ENCODE peak calls at places on chromosomes 3 and 15, in nine cellular contexts. M is SJSA1; O is thoracic aorta; T is pancreas; X is tibial artery; B is tibial nerve; I is CD4-positive, alpha-beta T cell; G is testis; J is IMR-90. R is an unnamed sample. For H3K9me3, the result is how much of the 10 kb centered on the place peaks cover.

GRCh38 chr3:154089416-154090115 is 31.6 kb upstream of the ARHGEF26 start:
- DNase-seq in M (no peak), O (no peak), T (no peak), X (no peak), B (no peak), I (no peak), G (no peak), J (no peak), R (no peak)

GRCh38 chr15:31147456-31147855 is 45.9 kb upstream of the TRPM1 start:
- DNase-seq in M (no peak), O (no peak), T (no peak), X (no peak), B (no peak), I (no peak), G (no peak), J (no peak), R (no peak)

GRCh38 chr3:61769266-61769665 is 207.9 kb downstream of the PTPRG start:
- DNase-seq in M (no peak), O (no peak), T (no peak), X (no peak), B (no peak), I (no peak), G (no peak), J (no peak), R (no peak)

GRCh38 chr3:25592510-25592968 is 72.2 kb downstream of the TOP2B start:
- DNase-seq in M (peak), O (peak), T (no peak), X (peak), B (peak), I (no peak), G (no peak), J (peak), R (no peak)

GRCh38 chr3:125186261-125186770 is 26.2 kb downstream of the SLC12A8 start:
- DNase-seq in M (no peak), O (no peak), T (no peak), X (no peak), B (no peak), I (no peak), G (peak), J (peak), R (no peak)

GRCh38 chr3:93906245-93906644 is 67.5 kb downstream of the PROS1 start:
- DNase-seq in M (no peak), O (no peak), T (peak), X (no peak), B (no peak), I (no peak), G (no peak), J (no peak), R (no peak)

GRCh38 chr3:58176827-58177489 is 33.8 kb downstream of the DNASE1L3 start:
- DNase-seq in M (no peak), O (no peak), T (no peak), X (no peak), B (no peak), I (no peak), G (no peak), J (no peak), R (no peak)

GRCh38 chr3:175246234-175246633 is 387.1 kb downstream of the NAALADL2 start:
- DNase-seq in M (no peak), O (no peak), T (no peak), X (no peak), B (no peak), I (no peak), G (no peak), J (no peak), R (no peak)

GRCh38 chr3:99683465-99683864 is 45.1 kb downstream of the COL8A1 start:
- DNase-seq in M (no peak), O (no peak), T (no peak), X (no peak), B (no peak), I (no peak), G (no peak), J (no peak), R (no peak)

GRCh38 chr3:72474775-72475174 is 373.5 kb downstream of the SHQ1 start:
- DNase-seq in M (no peak), O (no peak), T (no peak), X (no peak), B (no peak), I (no peak), G (no peak), J (no peak), R (no peak)

GRCh38 chr3:58452176-58452575 is 18.5 kb upstream of the PDHB start:
- DNase-seq in M (no peak), O (no peak), T (no peak), X (no peak), B (no peak), I (no peak), G (no peak), J (no peak), R (no peak)

GRCh38 chr15:90184786-90185704 is 16.1 kb upstream of the SEMA4B start:
- DNase-seq in M (peak), O (no peak), T (peak), X (no peak), B (peak), I (peak), G (peak), J (no peak), R (peak)

GRCh38 chr3:139288266-139288821 is 55.5 kb upstream of the MRPS22 start:
- DNase-seq in M (no peak), O (no peak), T (peak), X (no peak), B (no peak), I (no peak), G (peak), J (no peak), R (no peak)

GRCh38 chr3:194386066-194386465 is 13.0 kb downstream of the GP5 start:
- DNase-seq in M (no peak), O (no peak), T (no peak), X (peak), B (no peak), I (no peak), G (no peak), J (no peak), R (no peak)

GRCh38 chr3:179544981-179545645 is 17.6 kb upstream of the ACTL6A start:
- DNase-seq in M (peak), O (no peak), T (no peak), X (no peak), B (no peak), I (no peak), G (no peak), J (peak), R (no peak)

GRCh38 chr3:9361691-9362388 is 1.0 kb upstream of the THUMPD3 start:
- DNase-seq in M (no peak), O (no peak), T (no peak), X (no peak), B (no peak), I (no peak), G (no peak), J (no peak), R (no peak)

GRCh38 chr15:32849769-32850668 is 132.2 kb downstream of the GREM1 start:
- DNase-seq in M (no peak), O (no peak), T (no peak), X (no peak), B (no peak), I (no peak), G (no peak), J (peak), R (no peak)

GRCh38 chr3:130692455-130692854 is 54.2 kb downstream of the PIK3R4 start:
- DNase-seq in M (no peak), O (no peak), T (no peak), X (no peak), B (no peak), I (no peak), G (no peak), J (peak), R (no peak)

GRCh38 chr3:12877040-12877439 is 35.7 kb upstream of the RPL32 start:
- DNase-seq in M (no peak), O (no peak), T (no peak), X (no peak), B (no peak), I (no peak), G (no peak), J (no peak), R (no peak)

GRCh38 chr15:92714071-92714456 is 58.5 kb upstream of the FAM174B start:
- DNase-seq in M (no peak), O (no peak), T (no peak), X (no peak), B (no peak), I (no peak), G (peak), J (peak), R (peak)

GRCh38 chr3:171028025-171028778 is 1.7 kb upstream of the SLC2A2 start:
- DNase-seq in M (no peak), O (no peak), T (peak), X (no peak), B (no peak), I (peak), G (peak), J (peak), R (peak)

GRCh38 chr3:148439254-148439822 is 258.4 kb upstream of the AGTR1 start:
- DNase-seq in M (no peak), O (no peak), T (no peak), X (no peak), B (no peak), I (no peak), G (no peak), J (no peak), R (peak)

GRCh38 chr15:28147827-28148226 is 48.7 kb upstream of the OCA2 start:
- DNase-seq in M (no peak), O (no peak), T (no peak), X (no peak), B (no peak), I (no peak), G (no peak), J (no peak), R (no peak)

GRCh38 chr15:76865548-76865991 is 39.6 kb downstream of the SCAPER start:
- DNase-seq in M (no peak), O (no peak), T (no peak), X (no peak), B (no peak), I (no peak), G (no peak), J (peak), R (no peak)

GRCh38 chr3:31370681-31371080 is 162.0 kb upstream of the STT3B start:
- DNase-seq in M (no peak), O (no peak), T (no peak), X (no peak), B (no peak), I (no peak), G (peak), J (no peak), R (no peak)

GRCh38 chr3:66808891-66809578 is 189.1 kb upstream of the KBTBD8 start:
- DNase-seq in M (no peak), O (no peak), T (peak), X (no peak), B (no peak), I (no peak), G (peak), J (no peak), R (no peak)

GRCh38 chr15:33089878-33090757 is 104.4 kb downstream of the FMN1 start:
- DNase-seq in M (no peak), O (no peak), T (no peak), X (no peak), B (no peak), I (no peak), G (no peak), J (peak), R (no peak)

GRCh38 chr3:116607205-116607604 is 102.4 kb upstream of the TUSC7 start:
- DNase-seq in M (no peak), O (no peak), T (peak), X (no peak), B (no peak), I (no peak), G (no peak), J (no peak), R (no peak)

GRCh38 chr3:126620743-126621142 is 34.2 kb downstream of the TXNRD3 start:
- DNase-seq in M (no peak), O (no peak), T (no peak), X (no peak), B (no peak), I (no peak), G (no peak), J (no peak), R (no peak)

GRCh38 chr3:123749716-123750115 is 134.4 kb downstream of the MYLK start:
- DNase-seq in M (no peak), O (no peak), T (no peak), X (no peak), B (no peak), I (no peak), G (no peak), J (peak), R (no peak)

GRCh38 chr15:91146728-91147127 is 46.7 kb downstream of the SV2B start:
- DNase-seq in M (no peak), O (no peak), T (no peak), X (no peak), B (no peak), I (no peak), G (no peak), J (no peak), R (no peak)

GRCh38 chr15:58292761-58293175 is 139.0 kb upstream of the LIPC start:
- DNase-seq in M (no peak), O (no peak), T (no peak), X (no peak), B (no peak), I (no peak), G (no peak), J (peak), R (no peak)

GRCh38 chr15:90561344-90562244 is 31.9 kb downstream of the CRTC3 start:
- DNase-seq in M (no peak), O (no peak), T (no peak), X (peak), B (no peak), I (peak), G (no peak), J (peak), R (no peak)

GRCh38 chr3:97872209-97873042 is 50.6 kb downstream of the CRYBG3 start:
- DNase-seq in M (peak), O (no peak), T (no peak), X (no peak), B (no peak), I (peak), G (no peak), J (peak), R (no peak)

GRCh38 chr3:78986702-78987101 is 781.1 kb downstream of the ROBO1 start:
- DNase-seq in M (no peak), O (no peak), T (no peak), X (no peak), B (no peak), I (no peak), G (no peak), J (no peak), R (peak)

DNA sequence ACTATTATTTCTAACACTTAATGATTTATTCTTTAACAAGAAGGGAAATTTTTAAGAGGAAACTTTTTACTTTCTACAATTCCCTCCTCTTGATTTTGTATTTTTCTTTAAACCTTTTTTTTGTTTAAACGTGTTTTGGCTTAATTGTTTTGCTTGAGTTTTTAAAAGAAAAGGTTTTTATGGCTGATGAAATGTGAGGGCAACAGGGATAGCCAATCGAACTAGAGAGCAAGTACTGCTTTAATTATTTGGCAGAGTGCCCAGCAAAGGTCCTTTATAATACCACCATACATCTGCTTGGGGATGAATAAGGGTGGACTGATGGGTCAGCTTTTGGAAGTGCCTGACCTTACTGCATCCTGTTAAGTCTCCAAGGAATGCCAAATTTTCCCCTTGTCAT is 19.6 kb upstream of the MTHFS start:
- DNase-seq in M (no peak), O (no peak), T (no peak), X (no peak), B (no peak), I (no peak), G (no peak), J (no peak), R (no peak)
- H3K9me3 ChIP-seq in M (under half), O (half or more), T (under half), X (half or more), B (half or more), I (half or more), G (under half), J (under half), R (under half)

DNA sequence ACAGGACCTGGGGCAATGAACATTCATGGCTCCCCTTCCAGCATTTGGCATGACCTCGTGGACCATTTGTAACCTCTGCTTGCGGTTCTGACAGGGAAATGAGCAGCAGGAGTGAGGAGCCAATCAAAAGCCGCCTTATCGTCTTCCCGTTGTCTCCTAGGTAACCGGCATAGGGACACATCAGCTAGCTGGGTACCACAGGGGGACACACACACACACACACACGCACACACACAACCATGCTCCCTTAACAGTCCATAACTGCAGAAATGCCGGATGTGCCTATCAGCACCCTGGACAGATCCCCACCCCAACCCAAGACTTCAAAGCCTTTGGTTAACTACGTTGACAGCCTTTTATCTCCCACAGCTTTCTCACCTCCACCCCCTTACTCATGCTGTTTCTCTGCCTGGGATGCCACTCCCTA is 53.4 kb upstream of the CCDC174 start:
- DNase-seq in M (no peak), O (no peak), T (no peak), X (no peak), B (no peak), I (peak), G (peak), J (peak), R (peak)
- H3K9me3 ChIP-seq in M (under half), O (under half), T (under half), X (under half), B (under half), I (under half), G (under half), J (under half), R (under half)

GRCh38 chr15:85453144-85453872 is 72.9 kb downstream of the AKAP13 start:
- DNase-seq in M (no peak), O (no peak), T (no peak), X (no peak), B (no peak), I (no peak), G (no peak), J (no peak), R (no peak)

GRCh38 chr15:85455851-85456250 is 75.4 kb downstream of the AKAP13 start:
- DNase-seq in M (no peak), O (no peak), T (no peak), X (no peak), B (no peak), I (no peak), G (no peak), J (no peak), R (no peak)

GRCh38 chr15:85451099-85451700 is 70.8 kb downstream of the AKAP13 start:
- DNase-seq in M (no peak), O (no peak), T (no peak), X (no peak), B (no peak), I (no peak), G (no peak), J (no peak), R (no peak)

GRCh38 chr15:85454403-85454802 is 74.0 kb downstream of the AKAP13 start:
- DNase-seq in M (no peak), O (no peak), T (no peak), X (no peak), B (no peak), I (no peak), G (no peak), J (no peak), R (no peak)

GRCh38 chr15:85452436-85452835 is 72.0 kb downstream of the AKAP13 start:
- DNase-seq in M (no peak), O (no peak), T (no peak), X (no peak), B (no peak), I (no peak), G (no peak), J (no peak), R (no peak)
- H3K9me3 ChIP-seq in M (under half), O (under half), T (under half), X (under half), B (under half), I (under half), G (under half), J (under half), R (under half)

GRCh38 chr3:52090131-52090548 is 33.8 kb upstream of the DUSP7 start:
- DNase-seq in M (peak), O (peak), T (peak), X (peak), B (no peak), I (no peak), G (peak), J (peak), R (no peak)

GRCh38 chr3:52089691-52090090 is 33.3 kb upstream of the DUSP7 start:
- DNase-seq in M (no peak), O (no peak), T (no peak), X (no peak), B (no peak), I (no peak), G (no peak), J (no peak), R (no peak)

GRCh38 chr3:52087728-52088127 is 31.4 kb upstream of the DUSP7 start:
- DNase-seq in M (no peak), O (no peak), T (no peak), X (no peak), B (no peak), I (no peak), G (no peak), J (no peak), R (no peak)

GRCh38 chr3:52086939-52087675 is 30.7 kb upstream of the DUSP7 start:
- DNase-seq in M (no peak), O (no peak), T (peak), X (no peak), B (no peak), I (no peak), G (no peak), J (peak), R (no peak)

GRCh38 chr3:52088445-52089367 is 32.3 kb upstream of the DUSP7 start:
- DNase-seq in M (no peak), O (no peak), T (peak), X (peak), B (no peak), I (no peak), G (no peak), J (peak), R (peak)
- H3K9me3 ChIP-seq in M (under half), O (under half), T (under half), X (under half), B (under half), I (under half), G (under half), J (under half), R (under half)

R was measured in neuronal stem cell.